ENCODE peak calls at places on chromosome 2, in nine cellular contexts. One of them, this sample, is unnamed. For H3K4me1, the result is how much of the 10 kb centered on the place peaks cover.

GRCh38 chr2:121717529-121717928 is 19.1 kb downstream of the NIFK start:
- DNase-seq in right cardiac atrium: no peak
- DNase-seq in K562: no peak
- DNase-seq in adipocyte: no peak
- DNase-seq in thyroid gland: no peak
- DNase-seq in IMR-90: no peak
- DNase-seq in Peyer's patch: no peak
- DNase-seq in stomach: no peak
- DNase-seq in left lung: no peak
- DNase-seq in this sample: no peak

GRCh38 chr2:230915297-230915696 is 9.7 kb downstream of the GPR55 start:
- DNase-seq in right cardiac atrium: no peak
- DNase-seq in K562: no peak
- DNase-seq in adipocyte: no peak
- DNase-seq in thyroid gland: no peak
- DNase-seq in IMR-90: no peak
- DNase-seq in Peyer's patch: no peak
- DNase-seq in stomach: peak
- DNase-seq in left lung: peak
- DNase-seq in this sample: no peak

GRCh38 chr2:44912660-44913059 is 28.8 kb upstream of the SIX3 start:
- DNase-seq in right cardiac atrium: no peak
- DNase-seq in K562: no peak
- DNase-seq in adipocyte: peak
- DNase-seq in thyroid gland: no peak
- DNase-seq in IMR-90: peak
- DNase-seq in Peyer's patch: no peak
- DNase-seq in stomach: no peak
- DNase-seq in left lung: no peak
- DNase-seq in this sample: no peak

GRCh38 chr2:208127090-208127489 is 2.5 kb downstream of the CRYGC start:
- DNase-seq in right cardiac atrium: no peak
- DNase-seq in K562: no peak
- DNase-seq in adipocyte: no peak
- DNase-seq in thyroid gland: no peak
- DNase-seq in IMR-90: no peak
- DNase-seq in Peyer's patch: no peak
- DNase-seq in stomach: no peak
- DNase-seq in left lung: no peak
- DNase-seq in this sample: no peak

GRCh38 chr2:188607501-188607900 is 315.8 kb downstream of the GULP1 start:
- DNase-seq in right cardiac atrium: no peak
- DNase-seq in K562: no peak
- DNase-seq in adipocyte: no peak
- DNase-seq in thyroid gland: peak
- DNase-seq in IMR-90: no peak
- DNase-seq in Peyer's patch: no peak
- DNase-seq in stomach: no peak
- DNase-seq in left lung: no peak
- DNase-seq in this sample: no peak

GRCh38 chr2:129769402-129769991 is 210.0 kb upstream of the RAB6C start:
- DNase-seq in right cardiac atrium: no peak
- DNase-seq in K562: no peak
- DNase-seq in adipocyte: no peak
- DNase-seq in thyroid gland: no peak
- DNase-seq in IMR-90: no peak
- DNase-seq in Peyer's patch: no peak
- DNase-seq in stomach: no peak
- DNase-seq in left lung: no peak
- DNase-seq in this sample: no peak

GRCh38 chr2:192957425-192957824 is 762.7 kb upstream of the TMEFF2 start:
- DNase-seq in right cardiac atrium: no peak
- DNase-seq in K562: no peak
- DNase-seq in adipocyte: no peak
- DNase-seq in thyroid gland: no peak
- DNase-seq in IMR-90: no peak
- DNase-seq in Peyer's patch: no peak
- DNase-seq in stomach: no peak
- DNase-seq in left lung: no peak
- DNase-seq in this sample: no peak

GRCh38 chr2:47767880-47768609 is 14.9 kb upstream of the MSH6 start:
- DNase-seq in right cardiac atrium: peak
- DNase-seq in K562: peak
- DNase-seq in adipocyte: peak
- DNase-seq in thyroid gland: peak
- DNase-seq in IMR-90: peak
- DNase-seq in Peyer's patch: peak
- DNase-seq in stomach: peak
- DNase-seq in left lung: peak
- DNase-seq in this sample: peak

GRCh38 chr2:241194811-241195210 is 6.3 kb downstream of the ANO7 start:
- DNase-seq in right cardiac atrium: no peak
- DNase-seq in K562: no peak
- DNase-seq in adipocyte: no peak
- DNase-seq in thyroid gland: no peak
- DNase-seq in IMR-90: no peak
- DNase-seq in Peyer's patch: no peak
- DNase-seq in stomach: no peak
- DNase-seq in left lung: no peak
- DNase-seq in this sample: no peak

GRCh38 chr2:79040967-79041582 is 15.6 kb downstream of the REG3G start:
- DNase-seq in right cardiac atrium: no peak
- DNase-seq in K562: no peak
- DNase-seq in adipocyte: peak
- DNase-seq in thyroid gland: no peak
- DNase-seq in IMR-90: no peak
- DNase-seq in Peyer's patch: no peak
- DNase-seq in stomach: no peak
- DNase-seq in left lung: no peak
- DNase-seq in this sample: no peak

GRCh38 chr2:217396165-217396564 is 536.3 kb upstream of the TNP1 start:
- DNase-seq in right cardiac atrium: no peak
- DNase-seq in K562: no peak
- DNase-seq in adipocyte: peak
- DNase-seq in thyroid gland: no peak
- DNase-seq in IMR-90: peak
- DNase-seq in Peyer's patch: no peak
- DNase-seq in stomach: no peak
- DNase-seq in left lung: no peak
- DNase-seq in this sample: no peak

GRCh38 chr2:151526572-151527090 is 116.9 kb downstream of the RIF1 start:
- DNase-seq in right cardiac atrium: no peak
- DNase-seq in K562: no peak
- DNase-seq in adipocyte: no peak
- DNase-seq in thyroid gland: no peak
- DNase-seq in IMR-90: no peak
- DNase-seq in Peyer's patch: no peak
- DNase-seq in stomach: no peak
- DNase-seq in left lung: no peak
- DNase-seq in this sample: no peak

GRCh38 chr2:218402911-218403411 is 3.3 kb downstream of the CTDSP1 start:
- DNase-seq in right cardiac atrium: peak
- DNase-seq in K562: no peak
- DNase-seq in adipocyte: no peak
- DNase-seq in thyroid gland: no peak
- DNase-seq in IMR-90: no peak
- DNase-seq in Peyer's patch: no peak
- DNase-seq in stomach: no peak
- DNase-seq in left lung: no peak
- DNase-seq in this sample: no peak

GRCh38 chr2:218400167-218400929 is 680 bp downstream of the CTDSP1 start:
- DNase-seq in right cardiac atrium: peak
- DNase-seq in K562: peak
- DNase-seq in adipocyte: peak
- DNase-seq in thyroid gland: peak
- DNase-seq in IMR-90: no peak
- DNase-seq in Peyer's patch: no peak
- DNase-seq in stomach: no peak
- DNase-seq in left lung: peak
- DNase-seq in this sample: peak

GRCh38 chr2:218400930-218401833 is 1.5 kb downstream of the CTDSP1 start:
- DNase-seq in right cardiac atrium: peak
- DNase-seq in K562: peak
- DNase-seq in adipocyte: peak
- DNase-seq in thyroid gland: no peak
- DNase-seq in IMR-90: no peak
- DNase-seq in Peyer's patch: no peak
- DNase-seq in stomach: peak
- DNase-seq in left lung: peak
- DNase-seq in this sample: no peak

GRCh38 chr2:218402491-218402901 is 2.8 kb downstream of the CTDSP1 start:
- DNase-seq in right cardiac atrium: peak
- DNase-seq in K562: no peak
- DNase-seq in adipocyte: no peak
- DNase-seq in thyroid gland: no peak
- DNase-seq in IMR-90: no peak
- DNase-seq in Peyer's patch: no peak
- DNase-seq in stomach: no peak
- DNase-seq in left lung: no peak
- DNase-seq in this sample: no peak

GRCh38 chr2:218401834-218402370 is 2.2 kb downstream of the CTDSP1 start:
- DNase-seq in right cardiac atrium: peak
- DNase-seq in K562: no peak
- DNase-seq in adipocyte: no peak
- DNase-seq in thyroid gland: no peak
- DNase-seq in IMR-90: no peak
- DNase-seq in Peyer's patch: no peak
- DNase-seq in stomach: no peak
- DNase-seq in left lung: peak
- DNase-seq in this sample: no peak
- H3K4me3 ChIP-seq in right cardiac atrium: peak
- H3K4me3 ChIP-seq in K562: peak
- H3K4me3 ChIP-seq in adipocyte: peak
- H3K4me3 ChIP-seq in thyroid gland: no peak
- H3K4me3 ChIP-seq in IMR-90: no peak
- H3K4me3 ChIP-seq in Peyer's patch: peak
- H3K4me3 ChIP-seq in stomach: peak
- H3K4me3 ChIP-seq in left lung: peak
- H3K4me3 ChIP-seq in this sample: peak

GRCh38 chr2:120269076-120269744 is 16.6 kb downstream of the RALB start:
- DNase-seq in right cardiac atrium: no peak
- DNase-seq in K562: no peak
- DNase-seq in adipocyte: no peak
- DNase-seq in thyroid gland: no peak
- DNase-seq in IMR-90: no peak
- DNase-seq in Peyer's patch: no peak
- DNase-seq in stomach: no peak
- DNase-seq in left lung: no peak
- DNase-seq in this sample: no peak

GRCh38 chr2:120269816-120270215 is 17.2 kb downstream of the RALB start:
- DNase-seq in right cardiac atrium: no peak
- DNase-seq in K562: no peak
- DNase-seq in adipocyte: no peak
- DNase-seq in thyroid gland: no peak
- DNase-seq in IMR-90: no peak
- DNase-seq in Peyer's patch: no peak
- DNase-seq in stomach: no peak
- DNase-seq in left lung: no peak
- DNase-seq in this sample: no peak

GRCh38 chr2:120275617-120276400 is 23.2 kb downstream of the RALB start:
- DNase-seq in right cardiac atrium: no peak
- DNase-seq in K562: no peak
- DNase-seq in adipocyte: no peak
- DNase-seq in thyroid gland: no peak
- DNase-seq in IMR-90: no peak
- DNase-seq in Peyer's patch: no peak
- DNase-seq in stomach: no peak
- DNase-seq in left lung: no peak
- DNase-seq in this sample: no peak

GRCh38 chr2:120271952-120272351 is 19.3 kb downstream of the RALB start:
- DNase-seq in right cardiac atrium: no peak
- DNase-seq in K562: no peak
- DNase-seq in adipocyte: no peak
- DNase-seq in thyroid gland: no peak
- DNase-seq in IMR-90: no peak
- DNase-seq in Peyer's patch: no peak
- DNase-seq in stomach: no peak
- DNase-seq in left lung: no peak
- DNase-seq in this sample: no peak

DNA sequence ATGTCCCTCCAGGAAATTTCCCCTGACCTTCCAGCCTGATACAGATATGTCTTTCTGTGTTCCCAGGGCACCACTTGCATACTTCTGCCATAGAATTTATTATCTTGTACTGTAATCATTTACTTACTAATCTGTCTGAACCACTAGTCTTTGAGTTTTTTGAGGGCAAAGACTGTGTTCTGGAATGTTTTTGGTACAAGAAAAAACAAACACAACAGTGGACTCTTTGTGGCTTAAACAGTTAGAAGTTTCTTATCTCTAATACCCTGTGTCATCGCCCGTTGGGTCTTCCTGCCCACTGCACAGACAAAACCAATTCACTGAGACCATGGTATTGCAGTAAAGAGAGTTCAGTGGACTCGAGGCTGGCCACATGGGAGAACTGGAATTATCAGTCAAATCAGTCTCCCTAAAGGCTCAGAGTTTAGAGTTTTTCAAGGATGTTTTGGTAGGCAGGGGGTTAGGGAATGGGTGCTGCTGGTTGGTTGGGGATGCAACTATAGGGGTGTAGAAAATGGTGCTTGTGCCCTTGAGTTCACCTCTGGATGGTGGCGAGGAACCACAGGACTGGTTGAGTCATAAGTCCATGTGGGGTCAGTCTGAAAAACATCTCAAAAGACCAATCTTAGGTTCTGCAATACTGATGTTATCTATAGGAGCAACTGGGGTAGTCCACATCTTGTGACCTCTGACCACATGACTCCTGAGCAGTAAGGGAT is 20.3 kb downstream of the RALB start:
- DNase-seq in right cardiac atrium: no peak
- DNase-seq in K562: no peak
- DNase-seq in adipocyte: no peak
- DNase-seq in thyroid gland: no peak
- DNase-seq in IMR-90: no peak
- DNase-seq in Peyer's patch: no peak
- DNase-seq in stomach: no peak
- DNase-seq in left lung: no peak
- DNase-seq in this sample: no peak
- H3K4me1 ChIP-seq in right cardiac atrium: under half
- H3K4me1 ChIP-seq in K562: under half
- H3K4me1 ChIP-seq in adipocyte: under half
- H3K4me1 ChIP-seq in thyroid gland: under half
- H3K4me1 ChIP-seq in IMR-90: under half
- H3K4me1 ChIP-seq in Peyer's patch: under half
- H3K4me1 ChIP-seq in stomach: under half
- H3K4me1 ChIP-seq in left lung: under half
- H3K4me1 ChIP-seq in this sample: under half

GRCh38 chr2:200810252-200810650 is 1.5 kb upstream of the BZW1 start:
- DNase-seq in right cardiac atrium: no peak
- DNase-seq in K562: no peak
- DNase-seq in adipocyte: peak
- DNase-seq in thyroid gland: no peak
- DNase-seq in IMR-90: peak
- DNase-seq in Peyer's patch: no peak
- DNase-seq in stomach: peak
- DNase-seq in left lung: no peak
- DNase-seq in this sample: peak
- H3K4me3 ChIP-seq in right cardiac atrium: peak
- H3K4me3 ChIP-seq in K562: no peak
- H3K4me3 ChIP-seq in adipocyte: peak
- H3K4me3 ChIP-seq in thyroid gland: no peak
- H3K4me3 ChIP-seq in IMR-90: peak
- H3K4me3 ChIP-seq in Peyer's patch: peak
- H3K4me3 ChIP-seq in stomach: peak
- H3K4me3 ChIP-seq in left lung: no peak
- H3K4me3 ChIP-seq in this sample: no peak

GRCh38 chr2:7009207-7009911 is 92.1 kb downstream of the RNF144A start:
- DNase-seq in right cardiac atrium: no peak
- DNase-seq in K562: no peak
- DNase-seq in adipocyte: no peak
- DNase-seq in thyroid gland: no peak
- DNase-seq in IMR-90: no peak
- DNase-seq in Peyer's patch: no peak
- DNase-seq in stomach: no peak
- DNase-seq in left lung: no peak
- DNase-seq in this sample: no peak
- H3K4me1 ChIP-seq in right cardiac atrium: under half
- H3K4me1 ChIP-seq in K562: under half
- H3K4me1 ChIP-seq in adipocyte: under half
- H3K4me1 ChIP-seq in thyroid gland: under half
- H3K4me1 ChIP-seq in IMR-90: under half
- H3K4me1 ChIP-seq in Peyer's patch: under half
- H3K4me1 ChIP-seq in stomach: under half
- H3K4me1 ChIP-seq in left lung: under half
- H3K4me1 ChIP-seq in this sample: under half

This sample was measured in heart right ventricle.